ENCODE peak calls at places on chromosome 4, in seven cellular contexts. G, Z, V, J, P, I and A are unnamed samples.

GRCh38 chr4:123856689-123857545 is 460.3 kb downstream of the SPRY1 start:
- DNase-seq in G (no peak), Z (no peak), V (peak; percentile 42), J (no peak), P (peak; percentile 61), I (no peak), A (no peak)

GRCh38 chr4:170420255-170420693 is 330.5 kb upstream of the AADAT start:
- DNase-seq in G (no peak), Z (no peak), V (no peak), J (no peak), P (no peak), I (peak; percentile 69), A (no peak)

GRCh38 chr4:8855781-8856245 is 15.8 kb downstream of the HMX1 start:
- DNase-seq in G (no peak), Z (no peak), V (no peak), J (no peak), P (no peak), I (no peak), A (no peak)

GRCh38 chr4:139668036-139668435 is 2.4 kb downstream of the MGST2 start:
- DNase-seq in G (no peak), Z (no peak), V (no peak), J (no peak), P (no peak), I (no peak), A (no peak)

GRCh38 chr4:76074995-76075600 is 589 bp downstream of the ART3 start:
- DNase-seq in G (no peak), Z (no peak), V (no peak), J (no peak), P (no peak), I (no peak), A (no peak)

GRCh38 chr4:121018543-121018942 is 53.8 kb downstream of the NDNF start:
- DNase-seq in G (no peak), Z (no peak), V (no peak), J (no peak), P (no peak), I (no peak), A (no peak)

GRCh38 chr4:69881173-69881773 is 21.3 kb upstream of the SULT1E1 start:
- DNase-seq in G (no peak), Z (peak; percentile 19), V (no peak), J (peak; percentile 15), P (peak; percentile 78), I (no peak), A (peak; percentile 8)

GRCh38 chr4:141570290-141570689 is 66.1 kb upstream of the IL15 start:
- DNase-seq in G (no peak), Z (no peak), V (no peak), J (no peak), P (no peak), I (no peak), A (no peak)

GRCh38 chr4:56603297-56603696 is 77.8 kb downstream of the HOPX start:
- DNase-seq in G (no peak), Z (no peak), V (no peak), J (no peak), P (no peak), I (no peak), A (no peak)

GRCh38 chr4:140095694-140096482 is 58.1 kb downstream of the MAML3 start:
- DNase-seq in G (peak; percentile 25), Z (peak; percentile 96), V (no peak), J (peak; percentile 66), P (peak; percentile 93), I (no peak), A (no peak)

GRCh38 chr4:163493643-163494359 is 689 bp upstream of the TMA16 start:
- DNase-seq in G (no peak), Z (no peak), V (no peak), J (no peak), P (no peak), I (peak; percentile 51), A (no peak)